ENCODE peak calls at places on chromosomes 6 and 20, in seven cellular contexts. R is adipocyte; O is MM.1S; U is A673; V is CD4-positive, alpha-beta memory T cell; F is cardiac muscle cell; J is Caco-2. T is an unnamed sample. For H3K27me3, H3K4me1 and H3K36me3, the result is how much of the 10 kb centered on the place peaks cover.

GRCh38 chr6:41970436-41970846 is 28.8 kb upstream of the CCND3 start:
- DNase-seq in R (peak), O (no peak), U (peak), V (no peak), F (peak), J (no peak), T (no peak)

GRCh38 chr20:39641423-39641822 is 679.3 kb downstream of the DHX35 start:
- DNase-seq in R (no peak), O (no peak), U (no peak), V (no peak), F (no peak), J (no peak), T (no peak)

GRCh38 chr6:37630281-37630799 is 67.3 kb downstream of the MDGA1 start:
- DNase-seq in R (peak), O (no peak), U (no peak), V (no peak), F (peak), J (no peak), T (no peak)

GRCh38 chr6:156778615-156779205 is 1.5 kb downstream of the ARID1B start:
- DNase-seq in R (peak), O (no peak), U (peak), V (peak), F (peak), J (peak), T (peak)

GRCh38 chr20:48928832-48929725 is 7.6 kb downstream of the ARFGEF2 start:
- DNase-seq in R (peak), O (no peak), U (no peak), V (no peak), F (peak), J (no peak), T (no peak)

GRCh38 chr6:38525888-38526287 is 113.8 kb downstream of the BTBD9 start:
- DNase-seq in R (no peak), O (no peak), U (no peak), V (no peak), F (no peak), J (no peak), T (no peak)

GRCh38 chr20:16434087-16434664 is 139.1 kb downstream of the KIF16B start:
- DNase-seq in R (peak), O (peak), U (peak), V (no peak), F (peak), J (peak), T (peak)

GRCh38 chr6:152380351-152380767 is 256.8 kb downstream of the SYNE1 start:
- DNase-seq in R (peak), O (peak), U (peak), V (no peak), F (peak), J (peak), T (no peak)

GRCh38 chr6:23446394-23447001 is 679.5 kb upstream of the NRSN1 start:
- DNase-seq in R (peak), O (peak), U (peak), V (no peak), F (peak), J (peak), T (peak)

GRCh38 chr20:51131806-51132205 is 108.9 kb upstream of the KCNG1 start:
- DNase-seq in R (no peak), O (no peak), U (no peak), V (no peak), F (no peak), J (no peak), T (no peak)

GRCh38 chr6:47061631-47062300 is 19.6 kb upstream of the ADGRF1 start:
- DNase-seq in R (no peak), O (no peak), U (no peak), V (no peak), F (peak), J (no peak), T (no peak)

GRCh38 chr6:97850458-97851218 is 567.6 kb upstream of the MMS22L start:
- DNase-seq in R (peak), O (no peak), U (peak), V (no peak), F (peak), J (no peak), T (no peak)

GRCh38 chr6:133730881-133731280 is 158.0 kb upstream of the TCF21 start:
- DNase-seq in R (no peak), O (no peak), U (no peak), V (no peak), F (peak), J (no peak), T (no peak)

GRCh38 chr20:17681741-17682102 is 320 bp downstream of the RRBP1 start:
- DNase-seq in R (peak), O (no peak), U (no peak), V (no peak), F (no peak), J (no peak), T (peak)

DNA sequence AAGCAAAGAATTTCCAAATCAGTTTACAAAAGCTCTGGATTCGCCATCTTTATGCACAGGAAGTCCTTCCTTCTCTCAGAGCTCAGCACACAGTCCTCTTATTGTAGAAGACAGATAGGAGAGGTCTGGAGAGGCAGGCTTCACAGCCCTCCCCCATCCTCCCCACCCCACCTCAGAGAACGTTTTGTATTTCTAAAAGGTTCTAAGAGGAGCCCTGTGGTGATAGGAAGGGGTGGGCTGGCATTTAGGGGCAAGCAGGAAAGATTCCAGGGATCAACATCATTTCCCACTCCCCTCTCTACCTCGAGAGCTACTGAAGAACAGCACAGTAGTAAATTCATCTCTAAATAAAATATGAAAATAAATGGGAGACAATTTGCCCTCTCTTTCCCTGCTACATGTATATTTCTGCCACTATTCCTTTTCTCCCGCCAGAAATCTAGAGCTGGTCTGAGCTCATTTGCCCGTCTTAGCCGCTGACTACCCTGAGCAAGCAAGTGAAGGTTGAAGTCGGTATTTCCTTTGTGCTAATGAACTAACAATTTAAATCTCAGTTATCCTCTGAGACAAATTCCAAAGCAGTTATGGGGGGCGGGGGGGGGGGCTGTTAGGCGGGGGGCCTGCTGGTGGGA is 18.8 kb downstream of the TFAP2A start:
- DNase-seq in R (no peak), O (no peak), U (no peak), V (no peak), F (no peak), J (no peak), T (no peak)
- H3K27me3 ChIP-seq in R (half or more), O (under half), U (under half), V (under half), F (half or more), J (under half), T (half or more)

GRCh38 chr20:47350181-47350550 is 6.3 kb downstream of the ZMYND8 start:
- DNase-seq in R (no peak), O (no peak), U (no peak), V (peak), F (no peak), J (no peak), T (no peak)

GRCh38 chr20:47347661-47348462 is 8.6 kb downstream of the ZMYND8 start:
- DNase-seq in R (no peak), O (no peak), U (no peak), V (no peak), F (no peak), J (no peak), T (no peak)

GRCh38 chr20:47349365-47350180 is 6.9 kb downstream of the ZMYND8 start:
- DNase-seq in R (peak), O (no peak), U (no peak), V (no peak), F (no peak), J (no peak), T (no peak)

GRCh38 chr20:47350691-47351545 is 5.6 kb downstream of the ZMYND8 start:
- DNase-seq in R (peak), O (no peak), U (no peak), V (no peak), F (no peak), J (no peak), T (no peak)

DNA sequence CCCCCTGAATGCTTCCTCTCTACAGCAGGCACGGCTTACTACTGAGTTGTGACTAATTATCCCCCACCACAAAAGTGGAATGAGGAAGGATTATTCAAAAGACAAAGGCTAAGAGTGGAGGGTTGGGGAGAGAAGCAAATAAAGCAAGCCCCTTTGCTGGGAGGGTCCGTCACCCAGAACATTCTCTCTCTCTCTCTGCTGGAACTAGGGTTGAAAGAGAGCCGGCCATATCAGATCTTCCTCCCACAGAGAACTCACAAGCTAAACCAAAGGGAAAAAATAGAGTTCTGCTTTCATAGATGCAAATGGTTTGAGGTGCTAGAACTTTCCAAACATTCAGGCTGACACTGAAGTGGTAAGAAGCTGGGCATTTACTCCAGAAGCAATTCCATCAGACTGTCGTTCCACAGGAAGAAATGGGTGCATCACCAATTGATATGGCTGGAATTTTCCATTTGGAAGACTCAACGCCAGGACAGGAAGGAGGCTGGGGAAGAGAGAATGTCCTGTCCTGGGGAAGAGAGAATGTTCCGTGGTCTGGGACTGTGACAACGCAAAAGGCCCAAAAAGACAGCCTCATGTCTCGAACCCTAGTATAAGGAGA is 7.9 kb downstream of the ZMYND8 start:
- DNase-seq in R (peak), O (no peak), U (no peak), V (no peak), F (no peak), J (no peak), T (no peak)
- H3K4me1 ChIP-seq in R (half or more), O (under half), U (under half), V (half or more), F (half or more), J (half or more), T (under half)

DNA sequence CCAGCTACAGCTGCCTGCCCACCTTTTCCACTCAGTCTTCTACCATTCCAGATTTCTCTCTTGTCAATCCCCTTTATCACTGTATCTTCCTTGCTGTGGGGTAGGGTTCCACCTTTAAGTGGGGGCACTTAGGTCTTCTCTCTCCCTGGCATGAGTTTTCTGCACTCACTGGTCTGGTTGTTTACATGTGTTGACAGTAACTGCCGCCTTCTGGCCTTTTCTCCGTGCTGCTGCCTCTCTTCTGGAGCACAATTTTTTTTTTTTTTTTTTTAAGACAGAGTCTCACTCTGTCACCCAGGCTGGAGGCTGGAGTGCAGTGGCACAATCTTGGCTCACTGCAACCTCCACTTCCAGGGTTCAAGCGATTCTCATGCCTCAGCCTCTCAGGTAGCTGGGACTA is 12.0 kb downstream of the RNF114 start:
- DNase-seq in R (no peak), O (no peak), U (no peak), V (no peak), F (no peak), J (no peak), T (no peak)
- H3K36me3 ChIP-seq in R (half or more), O (under half), U (half or more), V (half or more), F (half or more), J (under half), T (half or more)

DNA sequence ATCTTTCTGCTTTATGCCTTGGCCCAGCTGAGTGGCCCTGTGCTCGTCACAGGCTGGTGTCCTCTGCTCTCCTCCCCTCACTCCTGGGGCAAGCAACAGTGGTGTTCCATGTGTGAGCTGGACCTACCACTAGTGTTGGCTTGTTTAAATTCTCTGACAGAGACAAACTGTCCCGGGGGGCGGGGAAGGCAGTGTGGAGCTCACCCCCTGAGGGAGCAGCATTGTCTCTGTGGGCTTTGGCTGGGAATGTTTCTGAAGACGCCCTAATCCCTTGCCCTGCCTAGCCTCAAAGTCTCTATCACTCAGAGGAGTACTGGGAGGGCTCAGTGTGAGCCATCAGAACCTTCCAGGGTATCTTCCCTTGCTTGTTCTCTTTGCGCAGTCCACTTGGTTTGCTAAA is 5.2 kb upstream of the VEGFA start:
- DNase-seq in R (no peak), O (no peak), U (no peak), V (no peak), F (no peak), J (no peak), T (no peak)
- H3K27me3 ChIP-seq in R (under half), O (under half), U (under half), V (under half), F (under half), J (under half), T (under half)

GRCh38 chr6:73738367-73739028 is 42.5 kb downstream of the CD109 start:
- DNase-seq in R (no peak), O (no peak), U (no peak), V (no peak), F (no peak), J (no peak), T (no peak)
- H3K4me1 ChIP-seq in R (under half), O (under half), U (under half), V (under half), F (under half), J (under half), T (under half)

GRCh38 chr6:35473849-35474128 is 5.6 kb downstream of the RPL10A start:
- DNase-seq in R (no peak), O (no peak), U (no peak), V (no peak), F (no peak), J (no peak), T (no peak)
- H3K36me3 ChIP-seq in R (half or more), O (under half), U (half or more), V (under half), F (under half), J (under half), T (half or more)

DNA sequence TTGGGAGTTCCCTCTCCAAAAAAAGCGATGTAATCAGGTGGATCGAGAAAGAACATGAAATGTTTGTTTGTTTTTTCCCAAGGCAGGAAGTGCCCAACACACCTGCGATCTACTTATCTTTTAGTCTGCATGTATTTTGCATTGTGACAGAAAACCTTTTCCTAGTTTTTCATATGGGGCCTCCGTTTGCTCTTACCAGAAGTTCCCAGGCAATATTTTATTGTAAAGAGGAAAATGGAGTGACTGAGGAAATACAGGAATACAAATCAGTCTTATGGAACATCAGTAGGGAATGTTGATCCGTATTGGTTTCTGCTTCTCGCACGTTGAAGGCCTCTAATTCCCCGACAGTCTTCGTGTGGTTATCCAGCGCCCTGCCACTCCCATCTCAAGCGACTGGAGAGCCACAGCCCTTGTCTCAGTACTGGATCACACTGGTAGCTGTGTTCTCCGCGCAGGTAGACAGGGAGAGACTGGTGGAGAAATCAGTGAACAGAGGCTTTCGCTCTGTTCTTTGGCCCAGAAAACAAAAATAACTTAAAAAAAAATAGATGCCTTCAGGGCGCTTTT is 107.4 kb downstream of the TRIM27 start:
- DNase-seq in R (no peak), O (no peak), U (no peak), V (no peak), F (no peak), J (no peak), T (no peak)
- H3K27me3 ChIP-seq in R (half or more), O (under half), U (under half), V (under half), F (half or more), J (under half), T (under half)

DNA sequence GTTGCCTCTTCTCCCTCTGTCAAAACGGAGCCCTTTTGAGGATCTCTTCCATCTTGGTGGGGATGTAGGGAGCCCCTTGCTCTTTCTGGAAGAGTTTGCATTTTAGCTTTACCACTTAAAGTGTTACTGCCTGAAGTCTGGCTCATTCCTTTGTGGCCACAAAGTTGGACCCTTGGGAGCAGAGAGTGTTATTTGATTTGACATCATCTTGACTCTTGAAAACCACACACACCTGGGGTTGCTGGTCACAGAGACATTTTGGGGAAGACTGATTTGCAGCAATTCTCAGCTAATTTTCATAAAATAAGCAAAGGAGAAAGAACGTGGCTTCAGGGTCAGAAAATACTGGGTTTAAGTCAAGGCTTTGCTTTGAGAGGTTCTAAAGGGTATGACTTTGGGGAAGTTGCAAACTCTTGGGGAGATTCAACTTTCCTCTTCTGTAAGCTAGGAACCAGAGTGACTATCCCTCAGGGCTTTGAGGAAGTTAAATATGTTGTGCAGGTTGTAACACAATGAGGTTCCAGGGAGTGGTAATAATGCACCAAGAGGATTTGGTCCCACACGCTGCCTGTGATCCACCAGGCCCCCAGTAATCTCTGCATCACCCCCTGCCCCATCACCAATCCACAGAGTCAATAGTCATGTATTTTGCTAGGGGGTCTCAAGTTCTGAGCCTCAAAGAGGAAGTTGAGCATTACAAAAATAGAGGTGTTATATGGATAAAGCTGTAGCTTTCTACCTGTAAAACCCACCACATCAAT is 141.6 kb upstream of the SLC24A3 start:
- DNase-seq in R (no peak), O (no peak), U (no peak), V (no peak), F (no peak), J (no peak), T (no peak)
- H3K4me1 ChIP-seq in R (under half), O (under half), U (under half), V (under half), F (under half), J (under half), T (under half)

GRCh38 chr20:63327229-63327745 is 33.9 kb downstream of the CHRNA4 start:
- DNase-seq in R (no peak), O (no peak), U (no peak), V (no peak), F (no peak), J (no peak), T (no peak)
- H3K36me3 ChIP-seq in R (under half), O (under half), U (under half), V (under half), F (under half), J (under half), T (under half)

GRCh38 chr6:105995403-105995699 is 90.8 kb upstream of the PRDM1 start:
- DNase-seq in R (no peak), O (no peak), U (no peak), V (no peak), F (no peak), J (no peak), T (no peak)
- H3K27me3 ChIP-seq in R (under half), O (under half), U (half or more), V (under half), F (half or more), J (under half), T (under half)

T was measured in BE2C.